ENCODE peak calls at places on chromosome 22, in ten cellular contexts. Q is CD8-positive, alpha-beta memory T cell; V is spleen; O is GM23338; N is left ventricle myocardium inferior; S is tibial artery; X is prostate gland; D is A549; M is uterus; R is SJSA1. K is an unnamed sample. For H3K4me1, the result is how much of the 10 kb centered on the place peaks cover.

GRCh38 chr22:20001082-20001638 is 15.5 kb downstream of the ARVCF start:
- DNase-seq in O (peak), R (no peak), S (no peak), X (no peak), D (no peak), M (no peak), N (no peak), V (peak), Q (peak), K (no peak)

GRCh38 chr22:17767236-17768065 is 6.8 kb downstream of the BID start:
- DNase-seq in S (no peak), N (no peak), Q (peak), V (no peak), D (no peak), R (no peak), X (no peak), M (no peak), O (no peak), K (no peak)

GRCh38 chr22:27133951-27134664 is 476.7 kb downstream of the MIAT start:
- DNase-seq in M (peak), V (no peak), N (no peak), X (no peak), S (peak), Q (no peak), R (peak), D (peak), O (no peak), K (no peak)

GRCh38 chr22:28259774-28260173 is 340.7 kb upstream of the PITPNB start:
- DNase-seq in V (no peak), O (no peak), X (no peak), M (no peak), D (no peak), N (no peak), Q (no peak), R (no peak), S (no peak), K (no peak)

GRCh38 chr22:28002181-28002700 is 83.2 kb upstream of the PITPNB start:
- DNase-seq in V (no peak), X (no peak), O (no peak), M (no peak), D (no peak), R (no peak), Q (no peak), S (no peak), N (no peak), K (no peak)

GRCh38 chr22:22802346-22802970 is 85.2 kb upstream of the IGLL5 start:
- DNase-seq in O (peak), N (no peak), X (no peak), Q (no peak), D (no peak), M (no peak), V (no peak), S (no peak), R (no peak), K (no peak)

GRCh38 chr22:39661842-39662676 is 91.5 kb downstream of the CACNA1I start:
- DNase-seq in D (no peak), N (no peak), Q (peak), O (peak), R (no peak), M (peak), S (no peak), V (peak), X (no peak), K (peak)

GRCh38 chr22:40628354-40629042 is 8.0 kb downstream of the MRTFA start:
- DNase-seq in R (no peak), O (no peak), N (no peak), Q (no peak), X (no peak), V (no peak), D (no peak), M (no peak), S (no peak), K (no peak)

GRCh38 chr22:39894554-39895092 is 1.1 kb upstream of the ENTHD1 start:
- DNase-seq in X (no peak), Q (no peak), O (no peak), N (no peak), V (no peak), D (no peak), S (no peak), R (no peak), M (no peak), K (no peak)

GRCh38 chr22:49241174-49241851 is 586.4 kb downstream of the BRD1 start:
- DNase-seq in D (no peak), O (no peak), S (no peak), R (no peak), Q (no peak), M (no peak), V (no peak), X (peak), N (no peak), K (no peak)

GRCh38 chr22:26894766-26895485 is 237.5 kb downstream of the MIAT start:
- DNase-seq in D (peak), N (no peak), S (peak), M (no peak), Q (no peak), R (peak), O (no peak), V (no peak), X (no peak), K (no peak)

GRCh38 chr22:17867160-17867785 is 93.0 kb upstream of the BID start:
- DNase-seq in Q (no peak), X (no peak), S (peak), V (no peak), N (peak), D (no peak), O (no peak), M (peak), R (no peak), K (no peak)

GRCh38 chr22:27998511-27999410 is 79.7 kb upstream of the PITPNB start:
- DNase-seq in X (no peak), N (peak), V (peak), S (no peak), D (no peak), M (no peak), O (no peak), Q (no peak), R (no peak), K (no peak)

GRCh38 chr22:32987081-32987631 is 71.0 kb downstream of the SYN3 start:
- DNase-seq in D (no peak), X (no peak), N (no peak), M (no peak), O (peak), R (peak), Q (no peak), V (no peak), S (no peak), K (peak)

GRCh38 chr22:24161485-24161884 is 19.8 kb upstream of the SUSD2 start:
- DNase-seq in S (no peak), Q (no peak), N (no peak), O (no peak), X (no peak), V (no peak), D (no peak), R (no peak), M (no peak), K (no peak)

GRCh38 chr22:47622541-47622940 is 860.1 kb downstream of the TBC1D22A start:
- DNase-seq in X (no peak), V (peak), Q (no peak), N (no peak), R (peak), S (no peak), O (no peak), D (no peak), M (no peak), K (no peak)

GRCh38 chr22:22881116-22882032 is 6.2 kb upstream of the IGLL5 start:
- DNase-seq in O (no peak), V (no peak), M (no peak), X (no peak), S (no peak), Q (no peak), N (no peak), R (peak), D (no peak), K (no peak)

GRCh38 chr22:47112566-47112965 is 350.1 kb downstream of the TBC1D22A start:
- DNase-seq in N (no peak), R (peak), Q (no peak), X (no peak), V (no peak), M (no peak), S (no peak), O (no peak), D (no peak), K (no peak)

GRCh38 chr22:26894362-26894761 is 237.0 kb downstream of the MIAT start:
- DNase-seq in R (peak), O (no peak), M (no peak), V (no peak), Q (no peak), D (no peak), N (no peak), S (no peak), X (no peak), K (no peak)

GRCh38 chr22:37121887-37122591 is 12.5 kb upstream of the TMPRSS6 start:
- DNase-seq in V (peak), M (no peak), Q (peak), D (no peak), N (no peak), S (no peak), X (peak), R (peak), O (peak), K (peak)

GRCh38 chr22:19909350-19910179 is 32.0 kb upstream of the COMT start:
- DNase-seq in D (peak), M (peak), S (peak), N (peak), V (peak), Q (peak), O (peak), X (peak), R (peak), K (peak)

GRCh38 chr22:40443675-40444482 is 73.5 kb downstream of the SGSM3 start:
- DNase-seq in N (peak), D (no peak), X (no peak), R (peak), O (peak), V (no peak), Q (no peak), M (no peak), S (peak), K (no peak)

GRCh38 chr22:49297871-49298721 is 529.6 kb downstream of the BRD1 start:
- DNase-seq in X (no peak), M (no peak), N (no peak), D (no peak), Q (peak), R (peak), S (peak), O (no peak), V (peak), K (peak)

GRCh38 chr22:28006271-28006670 is 87.2 kb upstream of the PITPNB start:
- DNase-seq in N (no peak), O (no peak), D (no peak), V (no peak), M (no peak), Q (no peak), R (no peak), S (no peak), X (no peak), K (no peak)

GRCh38 chr22:27937453-27937852 is 18.4 kb upstream of the PITPNB start:
- DNase-seq in X (no peak), M (no peak), O (no peak), Q (no peak), R (no peak), V (no peak), D (no peak), N (no peak), S (no peak), K (no peak)

GRCh38 chr22:39724390-39724789 is 153.8 kb downstream of the CACNA1I start:
- DNase-seq in S (no peak), V (no peak), N (no peak), M (no peak), R (no peak), Q (no peak), O (peak), X (no peak), D (no peak), K (no peak)

GRCh38 chr22:23243006-23243573 is 62.8 kb downstream of the BCR start:
- DNase-seq in N (no peak), O (peak), X (no peak), Q (peak), D (no peak), V (no peak), M (no peak), S (no peak), R (no peak), K (no peak)

GRCh38 chr22:22709719-22710445 is 65.5 kb downstream of the GGTLC2 start:
- DNase-seq in O (peak), M (no peak), S (no peak), D (no peak), N (no peak), V (no peak), X (no peak), Q (no peak), R (peak), K (no peak)

GRCh38 chr22:24727218-24727851 is 47.2 kb downstream of the PIWIL3 start:
- DNase-seq in S (no peak), O (no peak), D (peak), Q (no peak), X (peak), M (peak), N (no peak), V (no peak), R (peak), K (no peak)

GRCh38 chr22:29306830-29307657 is 594 bp downstream of the GAS2L1 start:
- DNase-seq in S (peak), Q (no peak), R (peak), O (peak), D (peak), M (peak), V (peak), X (peak), N (peak), K (peak)

GRCh38 chr22:37043828-37044538 is 7.6 kb upstream of the KCTD17 start:
- DNase-seq in N (peak), Q (no peak), R (no peak), D (peak), X (peak), V (peak), M (no peak), O (peak), S (no peak), K (peak)

GRCh38 chr22:48793949-48794348 is 1033.7 kb downstream of the BRD1 start:
- DNase-seq in V (no peak), N (no peak), X (no peak), M (no peak), Q (no peak), S (no peak), O (no peak), D (no peak), R (no peak), K (no peak)

GRCh38 chr22:21450858-21451331 is 16.3 kb upstream of the TMEM191C start:
- DNase-seq in X (peak), V (peak), D (no peak), N (no peak), Q (no peak), S (no peak), M (no peak), O (no peak), R (peak), K (peak)

GRCh38 chr22:21449531-21450319 is 17.5 kb upstream of the TMEM191C start:
- DNase-seq in D (no peak), X (peak), Q (no peak), O (no peak), R (peak), M (peak), V (peak), S (peak), N (no peak), K (no peak)

GRCh38 chr22:21451545-21452520 is 15.4 kb upstream of the TMEM191C start:
- DNase-seq in S (no peak), D (no peak), O (no peak), X (peak), R (peak), V (peak), M (peak), Q (no peak), N (no peak), K (no peak)

GRCh38 chr22:21448627-21449416 is 18.4 kb upstream of the TMEM191C start:
- DNase-seq in Q (no peak), V (no peak), S (no peak), O (no peak), X (peak), M (peak), R (peak), D (no peak), N (no peak), K (peak)

DNA sequence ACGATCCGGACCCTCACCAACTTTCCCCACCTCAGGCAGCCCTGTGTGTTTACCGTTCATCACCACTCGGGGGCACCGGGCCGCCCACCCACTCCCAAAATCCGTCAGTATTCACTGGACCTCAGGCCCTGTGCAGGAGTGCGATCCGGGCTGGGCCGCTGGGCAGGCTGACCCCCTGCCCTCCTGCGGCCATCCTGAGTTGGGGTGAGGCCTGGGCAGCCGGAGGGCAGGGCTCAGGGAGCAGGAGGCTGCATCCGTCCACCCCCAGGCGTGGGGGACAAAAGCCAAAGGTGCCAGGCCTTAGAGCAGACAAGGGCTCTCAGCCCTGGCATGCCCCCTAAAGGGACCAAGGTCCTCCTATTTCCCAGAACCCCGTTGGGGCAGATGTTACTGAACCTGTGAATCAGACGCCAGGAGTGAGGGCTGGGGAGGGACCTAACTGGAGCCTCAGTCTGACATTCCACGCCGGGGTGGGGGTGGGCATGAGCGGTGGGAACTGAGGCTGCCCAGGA is 16.8 kb upstream of the TMEM191C start:
- DNase-seq in V (peak), O (peak), Q (no peak), N (no peak), S (no peak), D (no peak), X (peak), M (peak), R (peak), K (no peak)
- H3K4me1 ChIP-seq in V (under half), O (under half), Q (under half), N (under half), S (under half), D (under half), X (under half), M (under half), R (under half), K (under half)

DNA sequence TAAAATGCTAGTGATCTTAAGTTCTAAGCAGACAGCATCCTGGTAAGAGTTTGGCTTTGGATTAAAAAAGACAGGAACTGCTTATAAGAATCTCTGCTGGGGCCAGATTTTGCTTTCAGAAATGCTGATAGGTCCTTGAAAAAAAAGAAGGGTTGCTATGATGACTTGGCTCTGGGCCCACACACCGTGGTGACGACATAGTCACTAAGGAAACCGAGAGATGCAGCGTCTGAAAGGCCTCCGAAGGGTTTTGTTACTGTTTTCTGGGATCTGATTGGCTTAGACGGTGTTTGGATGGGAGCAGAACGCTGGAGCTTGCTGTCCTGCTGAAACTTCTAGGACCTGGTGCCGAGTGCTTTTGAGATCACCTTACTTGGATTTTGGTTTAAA is 8.4 kb downstream of the FAM118A start:
- DNase-seq in S (peak), V (peak), X (no peak), O (peak), R (peak), M (peak), D (no peak), N (peak), Q (peak), K (peak)
- H3K4me1 ChIP-seq in S (under half), V (under half), X (under half), O (under half), R (under half), M (under half), D (under half), N (half or more), Q (half or more), K (under half)

DNA sequence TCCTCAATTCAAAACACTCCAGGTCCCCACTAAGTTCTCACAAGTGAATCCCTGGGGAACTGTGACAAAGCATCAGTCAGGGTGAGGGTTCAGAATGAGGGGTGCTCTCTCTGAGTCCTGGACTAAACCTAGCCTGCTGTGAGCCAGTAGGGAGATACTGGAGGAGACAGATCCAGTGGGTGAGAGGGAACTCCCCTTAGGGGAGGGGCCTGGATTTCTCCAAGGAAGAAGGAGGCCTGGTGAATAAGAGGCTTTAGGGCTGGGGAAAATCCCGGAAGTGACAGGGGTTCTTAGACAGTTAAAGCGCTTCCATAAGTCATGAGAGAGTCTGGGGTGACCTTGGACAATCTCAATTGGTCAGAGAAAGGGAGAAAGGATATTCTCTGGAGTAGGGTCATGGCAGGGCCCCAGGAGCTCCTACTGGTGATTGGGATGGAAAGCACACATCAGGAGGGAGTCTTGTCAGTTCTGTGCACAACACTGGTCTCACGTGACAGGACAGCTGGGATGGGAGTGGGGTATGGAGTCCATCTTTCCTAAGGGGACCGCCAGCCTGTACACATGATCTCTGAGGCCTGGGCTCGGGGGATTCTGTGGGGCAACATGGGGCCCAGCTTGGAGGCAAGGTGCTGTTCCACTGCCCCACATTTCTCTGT is 1.5 kb downstream of the TBC1D10A start:
- DNase-seq in N (no peak), M (peak), O (peak), D (peak), S (peak), X (peak), Q (no peak), R (peak), V (no peak), K (no peak)
- H3K4me1 ChIP-seq in N (half or more), M (under half), O (under half), D (under half), S (under half), X (under half), Q (half or more), R (under half), V (half or more), K (under half)

GRCh38 chr22:35893698-35894097 is 134.9 kb downstream of the RBFOX2 start:
- DNase-seq in M (peak), N (no peak), V (no peak), S (no peak), X (no peak), O (no peak), D (no peak), Q (no peak), R (no peak), K (no peak)
- H3K4me1 ChIP-seq in M (under half), N (half or more), V (under half), S (under half), X (under half), O (under half), D (under half), Q (under half), R (under half), K (under half)

GRCh38 chr22:46071451-46072029 is 78.8 kb upstream of the PPARA start:
- DNase-seq in D (no peak), M (peak), O (peak), N (peak), R (peak), X (peak), V (peak), Q (peak), S (peak), K (peak)
- H3K4me1 ChIP-seq in D (under half), M (under half), O (under half), N (half or more), R (under half), X (under half), V (half or more), Q (under half), S (under half), K (under half)

DNA sequence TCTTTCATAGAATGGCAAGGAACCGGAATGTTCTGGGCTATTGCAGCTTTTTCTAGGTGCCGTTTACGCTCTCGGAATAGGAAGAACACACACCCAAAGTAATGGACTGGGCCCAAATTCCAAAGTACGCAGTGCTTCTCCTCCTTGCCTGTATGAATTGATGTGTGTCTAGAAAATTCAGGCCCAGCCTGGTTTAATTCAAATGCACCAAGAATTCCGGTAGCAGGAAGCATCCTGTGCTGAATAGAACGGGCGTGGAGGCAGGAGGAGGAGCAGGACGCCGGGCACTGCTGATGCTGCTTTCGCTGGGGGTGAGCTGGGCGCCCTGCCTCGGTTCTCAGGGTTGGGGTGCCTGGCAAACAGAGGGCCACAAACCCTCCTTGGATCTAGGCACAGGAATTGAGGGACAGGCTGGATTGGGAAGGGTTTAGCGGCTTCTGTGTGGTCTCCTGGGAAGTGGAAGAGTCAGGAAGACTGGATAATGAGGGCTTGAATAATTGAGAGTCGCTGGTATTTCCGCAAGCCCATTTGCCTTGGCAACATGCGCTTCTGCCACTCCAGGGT is 2.0 kb downstream of the PARVB start:
- DNase-seq in Q (no peak), V (peak), N (no peak), S (no peak), O (no peak), R (no peak), X (no peak), M (no peak), D (no peak), K (no peak)
- H3K4me1 ChIP-seq in Q (under half), V (half or more), N (half or more), S (under half), O (under half), R (under half), X (under half), M (under half), D (under half), K (under half)

GRCh38 chr22:42310301-42310981 is 40.0 kb upstream of the TCF20 start:
- DNase-seq in X (no peak), Q (no peak), M (no peak), O (no peak), V (no peak), S (no peak), N (no peak), D (no peak), R (no peak), K (no peak)
- H3K4me1 ChIP-seq in X (under half), Q (half or more), M (under half), O (under half), V (under half), S (under half), N (under half), D (under half), R (under half), K (under half)

GRCh38 chr22:38312261-38312800 is 4.9 kb downstream of the CSNK1E start:
- DNase-seq in S (no peak), Q (no peak), D (no peak), V (no peak), M (no peak), R (no peak), X (peak), N (no peak), O (no peak), K (no peak)
- H3K4me1 ChIP-seq in S (under half), Q (under half), D (under half), V (half or more), M (under half), R (half or more), X (under half), N (half or more), O (half or more), K (under half)

K was measured in breast epithelium.